ENCODE peak calls at places on chromosomes 3 and 15, in five cellular contexts. S is HL-60, L is heart right ventricle, Y is lung, X is gastrocnemius medialis. A is an unnamed sample.

GRCh38 chr15:92044510-92044909 is 191.0 kb downstream of the SLCO3A1 start:
- DNase-seq in S (no peak), L (no peak), Y (no peak), X (no peak), A (no peak)

GRCh38 chr15:66897381-66897780 is 168.0 kb upstream of the SMAD3 start:
- DNase-seq in S (no peak), L (no peak), Y (no peak), X (no peak), A (no peak)

GRCh38 chr3:78204977-78205376 is 1165.1 kb downstream of the ROBO2 start:
- DNase-seq in S (no peak), L (no peak), Y (no peak), X (no peak), A (peak)

GRCh38 chr15:78353093-78353492 is 12.9 kb downstream of the CRABP1 start:
- DNase-seq in S (no peak), L (no peak), Y (no peak), X (no peak), A (peak)

GRCh38 chr3:103052236-103052830 is 617.5 kb downstream of the ZPLD1 start:
- DNase-seq in S (no peak), L (peak), Y (peak), X (peak), A (no peak)

GRCh38 chr15:79117442-79118204 is 27.0 kb upstream of the RASGRF1 start:
- DNase-seq in S (no peak), L (no peak), Y (no peak), X (no peak), A (no peak)

GRCh38 chr15:84009616-84010015 is 226.0 kb upstream of the GOLGA6L4 start:
- DNase-seq in S (no peak), L (peak), Y (no peak), X (peak), A (no peak)

GRCh38 chr15:79593119-79593869 is 161.2 kb downstream of the MINAR1 start:
- DNase-seq in S (no peak), L (no peak), Y (peak), X (no peak), A (peak)

GRCh38 chr15:62021991-62022600 is 38.2 kb downstream of the VPS13C start:
- DNase-seq in S (peak), L (no peak), Y (no peak), X (no peak), A (peak)

GRCh38 chr15:96354731-96355560 is 24.4 kb downstream of the NR2F2 start:
- DNase-seq in S (no peak), L (no peak), Y (no peak), X (no peak), A (peak)

GRCh38 chr15:96358006-96358794 is 27.7 kb downstream of the NR2F2 start:
- DNase-seq in S (no peak), L (no peak), Y (no peak), X (no peak), A (peak)

GRCh38 chr15:96355561-96356129 is 25.1 kb downstream of the NR2F2 start:
- DNase-seq in S (no peak), L (no peak), Y (no peak), X (no peak), A (no peak)

GRCh38 chr15:96358795-96359190 is 28.3 kb downstream of the NR2F2 start:
- DNase-seq in S (no peak), L (no peak), Y (no peak), X (no peak), A (no peak)

GRCh38 chr15:96356494-96357455 is 26.3 kb downstream of the NR2F2 start:
- DNase-seq in S (peak), L (peak), Y (peak), X (peak), A (peak)
- H3K4me3 ChIP-seq in S (peak), L (peak), Y (peak), X (peak), A (peak)

DNA sequence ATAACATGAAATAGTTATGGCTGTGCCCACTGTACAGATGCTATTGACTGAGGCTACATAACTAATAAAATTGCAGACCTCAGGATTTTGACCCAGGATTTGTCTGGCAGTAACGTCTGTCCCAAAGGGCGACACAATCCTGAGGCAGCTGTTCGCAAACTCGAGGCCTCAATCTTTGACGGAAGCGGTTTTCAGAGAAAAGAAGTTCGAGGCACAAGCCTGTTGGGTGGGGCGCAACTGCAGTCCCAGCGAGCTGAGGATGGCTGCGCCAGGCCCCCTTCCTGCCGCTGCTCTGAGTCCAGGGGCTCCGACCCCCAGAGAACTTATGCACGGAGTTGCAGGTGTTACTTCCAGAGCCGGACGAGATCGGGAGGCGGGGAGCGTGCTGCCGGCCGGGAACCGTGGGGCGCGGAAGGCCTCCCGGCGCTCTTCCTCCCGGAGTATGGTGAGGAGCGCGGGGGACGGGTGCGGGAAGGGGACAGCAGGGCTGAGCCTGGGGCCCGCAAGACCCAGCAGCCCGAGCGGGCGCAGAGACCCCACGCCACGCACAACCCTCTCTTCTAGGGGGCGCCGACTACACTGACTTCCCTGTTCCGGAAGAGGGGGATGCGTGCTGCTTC is at the start of gene PARP15:
- DNase-seq in S (no peak), L (peak), Y (no peak), X (no peak), A (no peak)
- TF ChIP-seq CTCF in S (no peak), L (no peak), Y (no peak), X (no peak), A (peak)

GRCh38 chr3:194139085-194139976 is 3.4 kb downstream of the HES1 start:
- DNase-seq in S (no peak), L (no peak), Y (no peak), X (no peak), A (peak)
- H3K4me3 ChIP-seq in S (no peak), L (peak), Y (no peak), X (peak), A (peak)

DNA sequence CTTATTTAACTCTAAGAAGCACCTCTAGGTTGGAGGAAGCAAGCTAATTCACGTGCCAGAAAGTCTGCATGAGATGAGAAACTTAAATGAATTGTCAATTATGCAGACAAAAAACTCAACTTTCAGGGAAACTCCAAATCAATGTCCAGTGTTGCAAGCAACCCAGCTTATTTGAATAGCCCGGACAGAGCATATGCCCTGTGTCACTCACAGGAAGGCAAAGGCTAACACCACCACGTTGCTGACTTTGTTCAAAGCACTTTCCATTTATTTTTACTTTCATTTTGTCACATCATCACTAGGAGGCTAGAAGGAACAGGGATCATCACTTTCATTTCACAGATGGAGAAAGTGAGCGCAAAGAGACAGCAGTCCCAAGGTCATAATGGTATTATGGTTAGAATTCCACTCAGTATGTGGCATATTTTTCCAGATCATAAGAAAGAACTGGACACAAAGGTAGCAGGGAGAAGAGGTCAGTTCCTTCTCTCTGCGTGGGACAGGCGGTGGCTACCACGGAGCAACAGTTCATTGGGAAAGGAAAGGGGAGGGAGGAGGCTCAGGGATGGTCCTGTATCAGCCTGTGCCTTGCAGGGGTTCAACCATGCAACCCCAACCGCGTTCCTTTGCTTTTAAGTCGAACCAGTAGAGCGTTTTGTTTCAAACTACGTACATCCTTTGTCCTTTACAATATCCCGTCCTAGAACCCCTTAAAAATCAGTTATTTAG is 1.2 kb downstream of the HEG1 start:
- DNase-seq in S (no peak), L (no peak), Y (no peak), X (peak), A (peak)
- TF ChIP-seq CTCF in S (no peak), L (peak), Y (no peak), X (no peak), A (peak)

DNA sequence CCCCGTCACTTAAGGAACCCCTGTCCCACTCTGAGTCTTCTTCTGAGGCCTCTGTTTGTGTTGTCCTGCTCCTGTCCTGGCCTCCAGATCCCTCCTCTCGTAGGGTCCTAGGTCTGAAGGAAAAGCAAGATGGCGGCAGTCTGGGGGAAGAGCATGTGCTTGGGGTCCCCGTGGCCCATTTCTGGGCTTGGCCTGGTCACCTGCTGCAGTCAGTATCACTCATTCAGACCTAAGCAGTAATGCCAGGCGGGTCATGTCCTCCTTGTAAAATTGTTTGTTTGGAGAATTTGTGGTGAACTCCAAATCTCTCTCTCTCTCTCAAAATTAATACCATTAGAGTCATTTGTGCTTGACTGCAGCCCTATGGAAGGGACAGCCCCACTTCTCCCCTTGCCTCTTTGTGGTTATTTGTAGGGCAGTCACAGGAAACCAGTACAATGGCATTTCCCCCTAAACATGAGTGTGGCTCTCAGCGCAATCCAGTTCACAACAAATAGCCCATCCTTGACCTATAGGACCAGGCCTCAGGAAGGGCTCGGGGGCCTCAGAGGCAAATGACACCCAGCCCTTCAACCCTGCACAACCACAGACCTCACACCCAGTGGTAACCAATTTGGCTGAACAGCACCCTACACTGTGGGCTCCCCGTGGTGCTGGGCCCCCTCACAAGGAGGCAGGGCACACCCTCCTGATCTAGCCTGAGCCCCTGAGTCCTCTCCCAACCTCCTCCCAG is 173.5 kb downstream of the OR4M2 start:
- DNase-seq in S (no peak), L (no peak), Y (no peak), X (no peak), A (no peak)
- H3K4me3 ChIP-seq in S (no peak), L (no peak), Y (no peak), X (no peak), A (no peak)

GRCh38 chr3:136279092-136279491 is 29.0 kb downstream of the PCCB start:
- DNase-seq in S (no peak), L (no peak), Y (no peak), X (no peak), A (no peak)

GRCh38 chr3:136280961-136281360 is 30.8 kb downstream of the PCCB start:
- DNase-seq in S (no peak), L (no peak), Y (no peak), X (no peak), A (no peak)

GRCh38 chr3:136277115-136277514 is 27.0 kb downstream of the PCCB start:
- DNase-seq in S (no peak), L (no peak), Y (no peak), X (peak), A (no peak)

GRCh38 chr3:136277634-136278033 is 27.5 kb downstream of the PCCB start:
- DNase-seq in S (no peak), L (no peak), Y (no peak), X (peak), A (no peak)

GRCh38 chr3:136276049-136276755 is 26.1 kb downstream of the PCCB start:
- DNase-seq in S (no peak), L (no peak), Y (no peak), X (no peak), A (peak)
- TF ChIP-seq CTCF in S (no peak), L (no peak), Y (no peak), X (no peak), A (peak)

GRCh38 chr15:49693491-49693890 is 72.6 kb downstream of the DTWD1 start:
- DNase-seq in S (no peak), L (no peak), Y (no peak), X (no peak), A (peak)

GRCh38 chr15:49696441-49696840 is 75.6 kb downstream of the DTWD1 start:
- DNase-seq in S (no peak), L (no peak), Y (no peak), X (no peak), A (peak)

GRCh38 chr15:49692514-49693090 is 71.8 kb downstream of the DTWD1 start:
- DNase-seq in S (no peak), L (no peak), Y (no peak), X (no peak), A (no peak)

GRCh38 chr15:49697121-49697520 is 76.3 kb downstream of the DTWD1 start:
- DNase-seq in S (no peak), L (no peak), Y (no peak), X (no peak), A (peak)
- H3K4me3 ChIP-seq in S (no peak), L (no peak), Y (no peak), X (no peak), A (no peak)

DNA sequence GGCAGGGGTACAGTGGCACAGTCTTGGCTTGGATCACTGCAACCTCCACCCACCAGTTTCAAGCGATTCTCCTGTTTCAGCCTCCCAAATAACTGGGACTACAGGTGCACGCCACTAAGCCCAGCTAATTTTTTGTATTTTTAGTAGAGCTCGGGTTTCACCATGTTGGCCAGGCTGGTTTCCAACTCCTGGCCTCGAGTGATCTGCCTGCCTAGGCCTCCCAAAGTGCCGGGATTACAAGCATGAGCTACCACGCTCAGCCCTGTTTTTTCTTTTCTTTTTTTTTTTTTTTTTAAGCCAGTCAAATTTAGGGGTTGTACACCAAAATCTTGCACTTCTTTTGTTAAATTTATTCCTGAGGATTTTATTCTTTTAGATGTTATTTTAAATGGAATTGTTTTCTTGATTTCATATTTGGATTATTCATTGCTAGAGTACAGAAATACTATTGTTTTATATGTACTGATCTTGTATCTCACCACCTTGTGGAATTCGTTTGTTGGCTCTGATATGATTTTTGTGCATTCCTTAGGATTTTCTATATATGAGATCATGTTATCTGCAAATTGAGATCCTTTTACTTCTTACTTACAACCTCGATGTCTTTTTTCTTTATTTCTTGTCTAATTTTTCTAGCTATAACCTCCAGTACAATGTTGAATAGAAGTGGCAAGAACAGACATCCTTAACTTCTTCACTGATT is 65.6 kb downstream of the ZNF609 start:
- DNase-seq in S (no peak), L (no peak), Y (no peak), X (no peak), A (peak)
- TF ChIP-seq CTCF in S (no peak), L (no peak), Y (no peak), X (no peak), A (no peak)

GRCh38 chr3:14762701-14763100 is 56.1 kb upstream of the FGD5 start:
- DNase-seq in S (no peak), L (no peak), Y (no peak), X (no peak), A (no peak)
- H3K4me3 ChIP-seq in S (no peak), L (no peak), Y (no peak), X (no peak), A (no peak)

A was measured in choroid plexus epithelial cell.